ENCODE peak calls at places on chromosome 12, in six cellular contexts. P is prostate gland, M is nephron progenitor cell, K is left ventricle myocardium inferior, C is AG09309, S is fibroblast of mammary gland. Q is an unnamed sample.

GRCh38 chr12:90234455-90234854 is 525.8 kb upstream of the ATP2B1 start:
- DNase-seq in M (no peak), K (no peak), P (no peak), S (peak; percentile 49), C (no peak), Q (no peak)

GRCh38 chr12:54987611-54988231 is 3.2 kb upstream of the TESPA1 start:
- DNase-seq in K (no peak), S (no peak), M (no peak), P (no peak), C (no peak), Q (no peak)

GRCh38 chr12:78185109-78185508 is 354.4 kb downstream of the NAV3 start:
- DNase-seq in S (peak; percentile 83), M (no peak), K (no peak), C (no peak), P (no peak), Q (no peak)

GRCh38 chr12:121668750-121669524 is 517 bp downstream of the MORN3 start:
- DNase-seq in S (peak; percentile 38), P (no peak), C (no peak), M (peak; percentile 79), K (no peak), Q (peak; percentile 81)

GRCh38 chr12:92859650-92860386 is 69.3 kb downstream of the EEA1 start:
- DNase-seq in C (no peak), M (no peak), P (no peak), K (no peak), S (no peak), Q (no peak)

GRCh38 chr12:23204933-23205778 is 580.2 kb downstream of the ETNK1 start:
- DNase-seq in M (peak; percentile 14), K (no peak), S (peak; percentile 77), C (peak; percentile 23), P (no peak), Q (peak; percentile 3)

GRCh38 chr12:17802657-17803641 is 287.0 kb downstream of the RERGL start:
- DNase-seq in M (no peak), C (no peak), K (no peak), P (no peak), S (no peak), Q (no peak)

GRCh38 chr12:104505095-104505819 is 48.5 kb downstream of the CHST11 start:
- DNase-seq in M (no peak), K (no peak), C (no peak), P (no peak), S (no peak), Q (no peak)

GRCh38 chr12:26369588-26369987 is 174.2 kb downstream of the SSPN start:
- DNase-seq in S (peak; percentile 94), C (peak; percentile 35), M (no peak), P (no peak), K (no peak), Q (no peak)

GRCh38 chr12:47085815-47086252 is 6.1 kb upstream of the AMIGO2 start:
- DNase-seq in S (peak; percentile 51), P (no peak), M (no peak), C (no peak), K (no peak), Q (peak; percentile 66)

GRCh38 chr12:112151766-112152541 is 26.6 kb downstream of the TRAFD1 start:
- DNase-seq in S (no peak), M (no peak), K (no peak), P (no peak), C (no peak), Q (no peak)

GRCh38 chr12:95820096-95820703 is 29.6 kb upstream of the NTN4 start:
- DNase-seq in C (no peak), K (no peak), M (no peak), S (peak; percentile 66), P (peak; percentile 47), Q (no peak)

GRCh38 chr12:32107376-32108267 is 975 bp downstream of the BICD1 start:
- DNase-seq in K (no peak), P (no peak), M (peak; percentile 31), C (no peak), S (peak; percentile 76), Q (peak; percentile 59)

GRCh38 chr12:122834921-122835692 is at the start of gene HIP1R:
- DNase-seq in P (peak; percentile 54), K (no peak), S (no peak), C (no peak), M (no peak), Q (peak; percentile 57)

GRCh38 chr12:50659690-50660424 is 104.0 kb upstream of the ATF1 start:
- DNase-seq in M (no peak), K (no peak), P (peak; percentile 44), C (no peak), S (no peak), Q (no peak)

GRCh38 chr12:77814361-77814760 is 16.3 kb upstream of the NAV3 start:
- DNase-seq in S (no peak), P (no peak), M (no peak), K (no peak), C (no peak), Q (no peak)

GRCh38 chr12:69173358-69173757 is 66.0 kb upstream of the CPSF6 start:
- DNase-seq in C (no peak), P (no peak), K (no peak), M (no peak), S (no peak), Q (no peak)

GRCh38 chr12:110266980-110267620 is 13.9 kb upstream of the ATP2A2 start:
- DNase-seq in M (no peak), S (peak; percentile 86), K (no peak), C (peak; percentile 69), P (no peak), Q (no peak)

GRCh38 chr12:51196547-51196946 is 21.3 kb downstream of the POU6F1 start:
- DNase-seq in K (no peak), C (no peak), P (no peak), M (no peak), S (no peak), Q (no peak)

GRCh38 chr12:40314927-40315326 is 90.1 kb downstream of the LRRK2 start:
- DNase-seq in C (no peak), K (no peak), S (no peak), M (no peak), P (no peak), Q (no peak)

GRCh38 chr12:123398918-123399617 is 15.1 kb downstream of the KMT5A start:
- DNase-seq in C (no peak), M (no peak), P (no peak), S (no peak), K (peak; percentile 30), Q (no peak)

GRCh38 chr12:69872804-69873203 is 47.8 kb downstream of the MYRFL start:
- DNase-seq in M (no peak), S (peak; percentile 51), C (no peak), K (no peak), P (no peak), Q (no peak)

GRCh38 chr12:6936642-6937480 is 6.8 kb upstream of the RNU7-1 start:
- DNase-seq in M (no peak), P (no peak), S (no peak), C (no peak), K (no peak), Q (peak; percentile 87)

GRCh38 chr12:122096591-122097149 is 18.1 kb downstream of the MLXIP start:
- DNase-seq in P (no peak), M (no peak), S (peak; percentile 75), K (no peak), C (no peak), Q (no peak)

GRCh38 chr12:65756956-65757511 is 67.2 kb upstream of the HMGA2 start:
- DNase-seq in K (no peak), M (no peak), S (peak; percentile 35), P (no peak), C (no peak), Q (peak; percentile 57)

DNA sequence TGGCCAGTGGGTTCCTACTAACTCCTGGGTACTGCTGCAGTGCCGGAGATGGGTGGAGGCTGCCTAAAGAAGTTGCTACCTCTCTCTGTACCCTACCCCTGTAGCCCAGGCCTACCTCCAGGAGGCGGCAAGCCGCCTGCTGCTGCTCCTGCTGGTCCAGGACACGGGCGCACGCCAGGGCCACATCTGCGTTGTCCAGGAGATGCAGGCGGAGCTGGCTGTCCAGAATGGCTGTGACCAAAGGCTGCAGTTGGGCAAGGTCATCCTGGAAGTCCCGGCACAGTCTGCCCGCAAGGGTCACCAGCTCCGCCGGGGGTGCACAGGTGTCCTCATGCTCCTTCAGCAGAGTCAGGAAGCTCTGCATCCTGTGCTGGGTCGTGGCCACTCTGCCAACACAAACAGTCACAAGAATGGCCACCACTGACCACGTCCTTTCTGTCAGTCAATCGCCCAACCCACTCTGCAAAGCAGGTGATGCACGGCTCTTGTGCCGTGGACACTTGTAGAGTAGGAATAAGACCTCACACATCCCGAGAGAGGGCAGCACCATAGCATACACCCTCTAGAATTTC is 1.6 kb downstream of the ANHX start:
- DNase-seq in K (no peak), S (no peak), P (no peak), M (no peak), C (no peak), Q (no peak)
- TF ChIP-seq CTCF in K (no peak), S (no peak), P (no peak), M (no peak), C (no peak), Q (no peak)

DNA sequence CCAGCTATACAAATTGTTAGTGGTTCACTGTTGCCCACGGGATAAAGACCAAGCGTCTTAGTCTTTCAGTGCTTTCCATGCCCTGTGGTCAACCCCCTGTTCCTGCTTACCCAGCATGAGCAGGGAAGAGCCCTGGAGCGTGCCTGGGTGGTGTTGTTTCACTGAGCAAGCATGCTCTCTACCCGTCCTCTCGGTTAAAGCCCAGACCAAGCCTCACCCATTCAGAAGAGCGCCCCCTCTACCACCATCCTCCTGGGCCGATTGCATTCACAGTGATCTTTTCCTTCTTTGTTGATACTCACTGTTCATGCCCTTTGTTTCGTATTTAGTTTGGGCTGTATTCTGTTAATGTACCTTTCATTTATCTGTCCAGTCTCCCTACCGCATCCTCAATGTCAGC is 25.1 kb downstream of the DYRK4 start:
- DNase-seq in K (no peak), P (no peak), C (no peak), S (no peak), M (no peak), Q (no peak)
- TF ChIP-seq CTCF in K (no peak), P (no peak), C (no peak), S (no peak), M (no peak), Q (no peak)

GRCh38 chr12:19183121-19183838 is 53.7 kb downstream of the PLEKHA5 start:
- DNase-seq in C (no peak), S (peak; percentile 44), P (no peak), M (no peak), K (no peak), Q (no peak)
- TF ChIP-seq CTCF in C (peak; percentile 43), S (peak; percentile 31), P (no peak), M (no peak), K (peak; percentile 40), Q (no peak)

GRCh38 chr12:2984698-2985097 is 25.5 kb downstream of the TEAD4 start:
- DNase-seq in K (no peak), C (no peak), S (no peak), M (no peak), P (no peak), Q (no peak)
- TF ChIP-seq CTCF in K (no peak), C (no peak), S (no peak), M (no peak), P (no peak), Q (no peak)

DNA sequence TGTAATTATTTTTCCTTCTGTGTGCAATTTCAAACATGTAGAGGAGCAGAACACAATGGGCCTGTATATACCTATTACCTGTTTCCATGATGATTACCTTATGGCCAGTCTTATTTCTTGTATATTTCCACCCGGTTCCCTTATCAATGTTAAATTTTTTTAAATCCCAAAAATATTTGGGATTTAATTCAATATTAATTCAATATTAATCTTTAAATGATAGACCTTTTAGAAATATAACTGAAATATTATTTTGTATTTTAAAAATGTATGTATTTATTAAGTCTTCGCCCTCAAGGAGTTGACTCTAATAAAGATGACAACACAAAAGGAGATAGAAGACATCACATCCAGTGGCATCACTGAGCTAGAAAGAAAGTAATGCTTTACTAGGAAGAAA is 607 bp upstream of the KRT6C start:
- DNase-seq in M (no peak), P (no peak), S (no peak), C (no peak), K (no peak), Q (no peak)
- TF ChIP-seq CTCF in M (no peak), P (no peak), S (no peak), C (no peak), K (no peak), Q (no peak)